ENCODE peak calls at places on chromosomes 2 and 18, in four cellular contexts. E is HS-5, L is AG08396, U is cardiac fibroblast. P is an unnamed sample.

GRCh38 chr2:218400930-218401833 is 1.5 kb downstream of the CTDSP1 start:
- DNase-seq in E (no peak), U (no peak), L (no peak), P (no peak)

GRCh38 chr18:7165846-7166393 is 48.3 kb upstream of the LAMA1 start:
- DNase-seq in L (no peak), E (no peak), U (no peak), P (no peak)

GRCh38 chr2:12728221-12728777 is 11.6 kb downstream of the TRIB2 start:
- DNase-seq in L (no peak), E (no peak), U (no peak), P (no peak)

GRCh38 chr2:165401285-165401852 is 68.1 kb upstream of the CSRNP3 start:
- DNase-seq in L (peak), E (peak), U (peak), P (peak)

GRCh38 chr18:55794288-55795052 is 206.5 kb upstream of the TCF4 start:
- DNase-seq in E (no peak), L (peak), U (no peak), P (no peak)

GRCh38 chr2:66846887-66847286 is 412.0 kb downstream of the MEIS1 start:
- DNase-seq in U (no peak), E (no peak), L (no peak), P (no peak)

GRCh38 chr2:164620873-164621760 is at the start of gene GRB14:
- DNase-seq in L (peak), E (no peak), U (peak), P (no peak)

GRCh38 chr2:159094173-159094737 is 125.8 kb downstream of the TANC1 start:
- DNase-seq in L (peak), E (no peak), U (peak), P (no peak)

GRCh38 chr2:236941106-236941505 is 144.6 kb upstream of the COPS8 start:
- DNase-seq in L (no peak), U (no peak), E (no peak), P (no peak)

GRCh38 chr2:55063713-55064323 is 13.6 kb upstream of the RTN4 start:
- DNase-seq in E (no peak), U (no peak), L (no peak), P (no peak)

GRCh38 chr18:8162797-8163196 is 446.4 kb upstream of the RAB12 start:
- DNase-seq in E (no peak), U (no peak), L (no peak), P (no peak)

GRCh38 chr2:64857581-64858471 is 131.4 kb upstream of the SLC1A4 start:
- DNase-seq in E (no peak), L (peak), U (peak), P (no peak)

GRCh38 chr2:1730047-1730937 is 14.0 kb downstream of the PXDN start:
- DNase-seq in U (peak), E (no peak), L (peak), P (no peak)

GRCh38 chr18:78566065-78566464 is 413.6 kb upstream of the SALL3 start:
- DNase-seq in E (no peak), U (no peak), L (no peak), P (no peak)

GRCh38 chr2:44951714-44952113 is 10.2 kb downstream of the SIX3 start:
- DNase-seq in E (no peak), U (no peak), L (no peak), P (no peak)

GRCh38 chr2:42044939-42045338 is 2.9 kb upstream of the PKDCC start:
- DNase-seq in U (no peak), L (no peak), E (no peak), P (no peak)

GRCh38 chr2:27291865-27292264 is 9.6 kb downstream of the TRIM54 start:
- DNase-seq in E (no peak), U (peak), L (no peak), P (no peak)

GRCh38 chr2:13114391-13114790 is 397.7 kb downstream of the TRIB2 start:
- DNase-seq in U (peak), E (no peak), L (no peak), P (peak)

GRCh38 chr18:2471523-2471922 is 99.8 kb downstream of the METTL4 start:
- DNase-seq in L (no peak), E (no peak), U (no peak), P (no peak)

GRCh38 chr2:27624943-27625342 is 3.9 kb downstream of the CCDC121 start:
- DNase-seq in U (no peak), L (no peak), E (no peak), P (no peak)

GRCh38 chr18:77065221-77065981 is 67.2 kb downstream of the MBP start:
- DNase-seq in E (peak), U (peak), L (peak), P (no peak)

GRCh38 chr2:42974697-42975357 is 182.4 kb upstream of the HAAO start:
- DNase-seq in U (peak), L (peak), E (no peak), P (peak)

P was measured in HS-27A.